ENCODE peak calls at places on chromosomes 4 and X, in four cellular contexts. K is H9, M is mesenchymal stem cell, X is H1. W is an unnamed sample.

GRCh38 chr4:148982200-148982599 is 540.0 kb upstream of the NR3C2 start:
- DNase-seq in K (no peak), M (no peak), X (no peak), W (no peak)

GRCh38 chr4:3201718-3202702 is 46.9 kb upstream of the MSANTD1 start:
- DNase-seq in K (no peak), M (peak), X (no peak), W (no peak)

GRCh38 chrX:14398725-14399124 is 130.6 kb upstream of the GLRA2 start:
- DNase-seq in K (no peak), M (peak), X (no peak), W (no peak)

GRCh38 chr4:173273956-173274355 is 60.2 kb downstream of the HMGB2 start:
- DNase-seq in K (no peak), M (no peak), X (no peak), W (no peak)

GRCh38 chr4:120922390-120923200 is at the start of gene PRDM5:
- DNase-seq in K (peak), M (peak), X (peak), W (peak)

GRCh38 chrX:18406531-18407266 is 18.7 kb upstream of the CDKL5 start:
- DNase-seq in K (no peak), M (no peak), X (no peak), W (no peak)

GRCh38 chr4:182224192-182224850 is 18.9 kb upstream of the TENM3 start:
- DNase-seq in K (no peak), M (no peak), X (no peak), W (no peak)

GRCh38 chr4:15188581-15189539 is 186.6 kb downstream of the CPEB2 start:
- DNase-seq in K (no peak), M (no peak), X (no peak), W (no peak)

GRCh38 chrX:45449982-45450381 is 249.3 kb upstream of the DIPK2B start:
- DNase-seq in K (no peak), M (no peak), X (no peak), W (no peak)

GRCh38 chrX:150967786-150968185 is 15.3 kb upstream of the HMGB3 start:
- DNase-seq in K (no peak), M (no peak), X (no peak), W (no peak)

GRCh38 chr4:77959566-77960338 is 97.1 kb downstream of the MRPL1 start:
- DNase-seq in K (no peak), M (peak), X (no peak), W (peak)

GRCh38 chrX:115330498-115331138 is 41.1 kb downstream of the LUZP4 start:
- DNase-seq in K (peak), M (peak), X (no peak), W (no peak)

GRCh38 chrX:6981718-6982406 is 165.7 kb upstream of the STS start:
- DNase-seq in K (no peak), M (no peak), X (no peak), W (no peak)

GRCh38 chrX:101462892-101463291 is 22.4 kb upstream of the ARMCX4 start:
- DNase-seq in K (peak), M (peak), X (no peak), W (no peak)

GRCh38 chr4:105061136-105061696 is 85.5 kb upstream of the TET2 start:
- DNase-seq in K (peak), M (no peak), X (no peak), W (peak)

GRCh38 chr4:105057370-105058096 is 89.1 kb upstream of the TET2 start:
- DNase-seq in K (no peak), M (peak), X (no peak), W (no peak)

GRCh38 chr4:105060628-105061027 is 86.0 kb upstream of the TET2 start:
- DNase-seq in K (no peak), M (no peak), X (no peak), W (no peak)

GRCh38 chr4:105058177-105058812 is 88.4 kb upstream of the TET2 start:
- DNase-seq in K (no peak), M (peak), X (no peak), W (no peak)

GRCh38 chr4:105059337-105059736 is 87.3 kb upstream of the TET2 start:
- DNase-seq in K (no peak), M (no peak), X (no peak), W (no peak)
- H2BK12ac ChIP-seq in K (no peak), M (no peak), X (no peak), W (no peak)

DNA sequence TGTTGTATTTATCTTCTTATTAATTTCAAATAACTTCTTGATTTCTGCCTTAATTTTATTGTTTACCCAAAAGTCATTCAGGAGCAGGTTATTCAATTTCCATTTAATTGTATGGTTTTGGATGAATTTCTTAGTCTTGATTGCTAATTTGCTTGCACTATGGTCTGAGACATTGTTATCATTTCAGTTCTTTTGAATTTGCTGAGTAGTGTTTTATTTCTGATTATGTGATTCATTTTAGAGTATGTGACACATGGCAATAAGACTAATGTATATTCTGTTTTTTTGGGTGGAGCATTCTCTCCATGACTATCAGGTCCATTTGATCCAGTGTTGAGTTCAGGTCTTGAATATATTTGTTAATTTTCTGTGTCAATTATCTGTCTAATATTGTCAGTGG is 236.7 kb downstream of the EDA2R start:
- DNase-seq in K (no peak), M (no peak), X (no peak), W (no peak)
- H2BK12ac ChIP-seq in K (no peak), M (no peak), X (no peak), W (no peak)

GRCh38 chr4:140085062-140085622 is 68.8 kb downstream of the MAML3 start:
- DNase-seq in K (no peak), M (peak), X (no peak), W (no peak)
- H2BK12ac ChIP-seq in K (no peak), M (peak), X (no peak), W (no peak)

GRCh38 chr4:7021930-7022658 is 21.1 kb upstream of the TADA2B start:
- DNase-seq in K (no peak), M (peak), X (no peak), W (no peak)

GRCh38 chr4:7019367-7019766 is 23.8 kb upstream of the TADA2B start:
- DNase-seq in K (no peak), M (no peak), X (no peak), W (no peak)

GRCh38 chr4:7021355-7021754 is 21.8 kb upstream of the TADA2B start:
- DNase-seq in K (no peak), M (no peak), X (no peak), W (no peak)

GRCh38 chr4:7020856-7021255 is 22.3 kb upstream of the TADA2B start:
- DNase-seq in K (no peak), M (no peak), X (no peak), W (no peak)

DNA sequence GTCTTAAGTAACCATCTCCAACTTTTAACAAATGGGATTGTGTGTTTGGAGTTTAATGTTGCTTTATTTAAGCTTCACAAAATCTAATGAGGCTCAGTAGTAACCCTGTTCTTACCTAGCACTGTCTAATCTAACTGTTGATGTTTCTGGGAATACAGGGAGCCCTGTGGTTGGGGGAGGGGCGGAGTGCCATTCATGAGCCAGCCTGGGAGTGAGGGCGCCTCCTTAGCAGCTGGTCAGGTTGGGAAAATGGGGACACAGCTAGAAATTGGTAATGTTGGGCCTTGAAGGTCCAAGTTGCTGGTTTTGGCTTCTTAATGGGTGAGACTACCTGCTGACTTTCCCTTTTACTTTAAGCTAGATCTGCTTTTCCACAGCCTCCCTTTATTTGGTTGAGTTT is 22.9 kb upstream of the TADA2B start:
- DNase-seq in K (no peak), M (no peak), X (no peak), W (no peak)
- H2BK12ac ChIP-seq in K (no peak), M (no peak), X (no peak), W (no peak)